ENCODE peak calls at places on chromosomes 3 and 15, in four cellular contexts. U is K562, A is HepG2, H is GM12878. F is an unnamed sample.

GRCh38 chr3:31704651-31705179 is 172.0 kb downstream of the STT3B start:
- DNase-seq in U (no peak), A (no peak), H (no peak), F (no peak)

GRCh38 chr15:97875513-97876285 is 84.8 kb upstream of the ARRDC4 start:
- DNase-seq in U (peak), A (no peak), H (no peak), F (no peak)

GRCh38 chr3:81216192-81216591 is 545.3 kb downstream of the GBE1 start:
- DNase-seq in U (no peak), A (no peak), H (no peak), F (no peak)

GRCh38 chr15:62568004-62568403 is 402.9 kb upstream of the C2CD4B start:
- DNase-seq in U (no peak), A (no peak), H (no peak), F (no peak)

GRCh38 chr3:183790700-183791099 is 34.7 kb downstream of the MAP6D1 start:
- DNase-seq in U (no peak), A (no peak), H (no peak), F (no peak)

GRCh38 chr15:68672251-68672650 is 93.5 kb downstream of the CORO2B start:
- DNase-seq in U (no peak), A (no peak), H (no peak), F (no peak)

GRCh38 chr3:125045194-125045593 is 10.6 kb downstream of the HEG1 start:
- DNase-seq in U (no peak), A (no peak), H (no peak), F (no peak)

GRCh38 chr3:82745544-82745943 is 984.1 kb upstream of the GBE1 start:
- DNase-seq in U (no peak), A (no peak), H (no peak), F (no peak)

GRCh38 chr3:107382626-107383025 is 5.4 kb downstream of the CCDC54 start:
- DNase-seq in U (no peak), A (no peak), H (no peak), F (no peak)

GRCh38 chr15:68307131-68307928 is 29.8 kb downstream of the FEM1B start:
- DNase-seq in U (no peak), A (no peak), H (no peak), F (no peak)

GRCh38 chr3:2156244-2156847 is 57.7 kb downstream of the CNTN4 start:
- DNase-seq in U (peak), A (peak), H (no peak), F (peak)

GRCh38 chr3:66985336-66985920 is 12.7 kb upstream of the KBTBD8 start:
- DNase-seq in U (no peak), A (no peak), H (no peak), F (no peak)

GRCh38 chr3:66703501-66703900 is 202.7 kb upstream of the LRIG1 start:
- DNase-seq in U (no peak), A (no peak), H (no peak), F (no peak)

GRCh38 chr3:14431928-14432834 is 29.8 kb downstream of the SLC6A6 start:
- DNase-seq in U (peak), A (peak), H (peak), F (peak)
- TF ChIP-seq FOXK2 in U (no peak), A (no peak), H (peak), F (no peak)

GRCh38 chr3:79392479-79392878 is 375.3 kb downstream of the ROBO1 start:
- DNase-seq in U (no peak), A (no peak), H (no peak), F (no peak)

GRCh38 chr3:79385211-79385610 is 382.6 kb downstream of the ROBO1 start:
- DNase-seq in U (no peak), A (no peak), H (no peak), F (no peak)

GRCh38 chr3:79390352-79390751 is 377.4 kb downstream of the ROBO1 start:
- DNase-seq in U (no peak), A (no peak), H (no peak), F (no peak)
- TF ChIP-seq FOXK2 in U (no peak), A (no peak), H (no peak), F (no peak)

GRCh38 chr3:58332575-58333179 is at the start of gene PXK:
- DNase-seq in U (peak), A (peak), H (no peak), F (peak)
- TF ChIP-seq FOXK2 in U (no peak), A (no peak), H (no peak), F (no peak)

DNA sequence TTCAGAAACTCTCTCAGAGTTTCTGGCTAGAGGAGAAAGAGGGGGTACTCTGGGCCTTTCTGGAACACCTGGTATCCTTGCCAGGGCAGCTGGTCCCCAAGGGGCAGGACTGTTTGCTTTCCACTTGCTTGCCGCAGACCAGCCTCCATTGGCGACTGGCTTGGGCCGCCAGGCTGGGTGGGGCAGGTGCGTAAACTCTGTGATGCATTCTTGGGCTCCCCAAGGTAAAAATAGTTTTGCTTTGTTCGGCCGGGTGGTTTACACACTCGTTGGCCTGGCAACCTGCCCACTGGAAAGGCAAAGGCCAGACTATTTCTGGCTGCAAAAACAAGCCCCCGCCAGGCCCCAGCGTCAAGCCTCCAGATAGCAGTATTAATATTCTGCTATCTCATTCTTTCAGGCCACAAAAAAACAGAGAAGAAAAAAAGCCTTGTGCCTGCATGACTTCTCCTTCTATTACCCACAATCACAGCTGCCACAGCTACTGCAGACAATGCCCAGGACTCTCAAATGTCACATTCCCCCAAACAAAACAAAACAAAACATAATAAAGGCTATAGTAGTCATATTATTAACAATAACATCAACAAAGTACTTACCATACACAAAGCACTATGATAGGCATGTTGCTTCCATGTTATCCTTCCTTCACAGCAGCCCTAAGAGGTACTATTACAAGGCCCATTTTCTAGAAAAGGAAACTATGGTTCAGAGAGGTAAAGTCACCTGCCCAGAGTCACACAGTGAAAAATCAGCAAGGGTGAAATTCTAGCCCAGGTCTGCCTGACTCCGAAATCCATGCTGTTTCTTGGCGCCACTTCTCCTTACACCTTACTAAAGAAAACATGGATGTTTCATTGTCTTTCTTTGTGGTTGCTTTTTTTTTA is 14.0 kb upstream of the SSUH2 start:
- DNase-seq in U (peak), A (peak), H (peak), F (no peak)
- TF ChIP-seq FOXK2 in U (no peak), A (no peak), H (peak), F (no peak)

DNA sequence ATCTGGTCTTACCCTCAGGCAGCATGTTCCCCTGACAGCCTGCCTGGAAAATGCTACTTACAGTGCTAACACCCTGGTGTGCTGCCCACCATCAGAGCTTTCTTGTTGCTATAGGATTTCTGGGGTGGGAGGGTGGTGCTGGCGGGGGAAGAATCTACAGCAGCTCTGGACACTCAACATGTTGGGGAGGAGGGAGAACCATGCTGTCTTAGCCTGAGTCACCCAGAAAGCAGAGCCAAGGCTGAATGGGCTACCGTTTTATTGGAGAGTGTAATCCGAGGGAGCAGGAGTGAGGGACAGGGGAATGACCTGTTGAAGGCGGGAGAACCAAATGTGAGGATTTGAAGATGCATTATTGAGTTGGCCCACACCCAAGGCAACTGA is 45.6 kb downstream of the MFSD1 start:
- DNase-seq in U (no peak), A (no peak), H (no peak), F (no peak)
- TF ChIP-seq FOXK2 in U (no peak), A (no peak), H (no peak), F (no peak)

DNA sequence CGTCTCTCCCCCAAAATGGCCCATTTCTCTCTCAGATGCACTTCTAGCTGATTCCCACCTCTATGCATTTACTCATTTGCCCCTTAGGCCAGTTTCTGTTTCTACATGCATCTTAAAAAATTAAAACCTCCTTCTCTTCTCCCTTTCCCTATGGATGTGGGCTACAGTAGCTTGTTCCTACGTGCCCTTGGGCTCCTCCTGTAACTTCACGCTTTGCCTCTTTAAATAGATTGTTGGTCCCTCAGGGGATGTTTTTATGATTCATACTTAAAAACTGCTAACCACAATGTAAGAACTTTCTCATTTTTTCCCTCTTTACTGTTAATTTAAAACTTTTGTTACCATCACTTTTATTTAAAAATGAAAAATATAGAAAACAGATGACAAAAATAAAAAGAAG is 185.6 kb upstream of the MRPL3 start:
- DNase-seq in U (no peak), A (no peak), H (no peak), F (no peak)
- TF ChIP-seq FOXK2 in U (no peak), A (no peak), H (no peak), F (no peak)

GRCh38 chr3:71062920-71063767 is 520.4 kb downstream of the FOXP1 start:
- DNase-seq in U (peak), A (no peak), H (no peak), F (no peak)
- TF ChIP-seq FOXK2 in U (no peak), A (no peak), H (no peak), F (no peak)

F was measured in HEK293T.